ENCODE peak calls at places on chromosomes 16 and 17, in five cellular contexts. Q is CD4-positive, alpha-beta T cell; J is CD8-positive, alpha-beta T cell; Y is lower leg skin; B is LNCaP clone FGC. F is an unnamed sample.

GRCh38 chr17:19991252-19991885 is 13.7 kb upstream of the AKAP10 start:
- DNase-seq in Q (no peak), J (no peak), Y (peak; percentile 72), B (no peak), F (no peak)

GRCh38 chr17:45308016-45308365 is 8.8 kb downstream of the MAP3K14 start:
- DNase-seq in Q (no peak), J (no peak), Y (no peak), B (no peak), F (no peak)

GRCh38 chr16:47025641-47026040 is 52.2 kb upstream of the DNAJA2 start:
- DNase-seq in Q (no peak), J (no peak), Y (no peak), B (no peak), F (no peak)

GRCh38 chr16:8727084-8727590 is 52.7 kb downstream of the ABAT start:
- DNase-seq in Q (no peak), J (no peak), Y (no peak), B (no peak), F (no peak)

GRCh38 chr17:62681061-62681938 is 53.8 kb downstream of the MRC2 start:
- DNase-seq in Q (no peak), J (no peak), Y (no peak), B (no peak), F (no peak)

GRCh38 chr17:72463287-72464102 is 342.7 kb downstream of the SOX9 start:
- DNase-seq in Q (no peak), J (no peak), Y (peak; percentile 45), B (no peak), F (no peak)

GRCh38 chr17:8131844-8132441 is 8.0 kb upstream of the HES7 start:
- DNase-seq in Q (no peak), J (no peak), Y (no peak), B (no peak), F (no peak)

GRCh38 chr17:76473541-76473985 is 6.2 kb downstream of the AANAT start:
- DNase-seq in Q (no peak), J (no peak), Y (no peak), B (no peak), F (no peak)

GRCh38 chr17:71963341-71963740 is 157.5 kb upstream of the SOX9 start:
- DNase-seq in Q (no peak), J (no peak), Y (no peak), B (no peak), F (no peak)

GRCh38 chr17:30273373-30273772 is 18.4 kb downstream of the BLMH start:
- DNase-seq in Q (no peak), J (no peak), Y (no peak), B (no peak), F (no peak)

GRCh38 chr17:73437826-73438225 is 126.0 kb upstream of the CDC42EP4 start:
- DNase-seq in Q (no peak), J (no peak), Y (no peak), B (no peak), F (no peak)

GRCh38 chr17:79176792-79177601 is 102.4 kb downstream of the ENGASE start:
- DNase-seq in Q (no peak), J (no peak), Y (no peak), B (no peak), F (no peak)

GRCh38 chr17:76363107-76363801 is 9.5 kb upstream of the PRPSAP1 start:
- DNase-seq in Q (no peak), J (no peak), Y (no peak), B (no peak), F (no peak)

GRCh38 chr17:21127508-21128077 is 829 bp downstream of the DHRS7B start:
- DNase-seq in Q (no peak), J (no peak), Y (no peak), B (no peak), F (no peak)

GRCh38 chr17:66654341-66654740 is 180.6 kb upstream of the CACNG5 start:
- DNase-seq in Q (no peak), J (no peak), Y (no peak), B (no peak), F (no peak)

GRCh38 chr17:65559802-65560627 is 1.4 kb downstream of the AXIN2 start:
- DNase-seq in Q (no peak), J (peak; percentile 18), Y (peak; percentile 92), B (no peak), F (peak; percentile 35)

DNA sequence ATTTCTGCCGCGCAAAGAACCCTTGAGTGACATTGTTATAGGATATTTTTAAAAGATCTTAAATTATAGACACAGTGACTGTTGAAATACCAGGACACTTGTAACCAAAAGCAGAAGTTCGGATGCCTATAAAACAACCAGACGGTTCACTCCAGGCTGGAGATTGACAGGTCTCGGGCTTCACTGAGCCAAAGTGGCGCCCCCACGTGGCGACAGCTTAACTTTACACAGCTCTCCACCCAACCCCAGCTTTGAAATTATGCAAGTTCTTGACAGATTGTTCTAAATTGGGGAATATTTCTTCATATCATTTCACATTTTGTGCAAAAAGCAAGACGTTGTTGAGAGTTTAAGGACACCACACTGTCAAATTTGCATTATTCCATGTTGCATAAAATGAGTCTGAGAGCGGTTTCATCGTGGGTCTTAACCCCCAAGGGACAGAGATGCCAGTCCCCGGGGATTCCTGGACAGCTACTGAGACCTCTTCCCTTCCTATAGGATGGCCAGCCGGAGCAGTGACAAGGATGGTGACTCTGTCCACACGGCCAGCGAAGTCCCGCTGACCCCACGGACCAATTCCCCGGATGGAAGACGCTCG is 11.9 kb downstream of the SYT17 start:
- DNase-seq in Q (no peak), J (no peak), Y (peak; percentile 95), B (peak; percentile 45), F (peak; percentile 18)
- TF ChIP-seq CTCF in Q (no peak), J (no peak), Y (no peak), B (peak; percentile 70), F (peak; percentile 72)

DNA sequence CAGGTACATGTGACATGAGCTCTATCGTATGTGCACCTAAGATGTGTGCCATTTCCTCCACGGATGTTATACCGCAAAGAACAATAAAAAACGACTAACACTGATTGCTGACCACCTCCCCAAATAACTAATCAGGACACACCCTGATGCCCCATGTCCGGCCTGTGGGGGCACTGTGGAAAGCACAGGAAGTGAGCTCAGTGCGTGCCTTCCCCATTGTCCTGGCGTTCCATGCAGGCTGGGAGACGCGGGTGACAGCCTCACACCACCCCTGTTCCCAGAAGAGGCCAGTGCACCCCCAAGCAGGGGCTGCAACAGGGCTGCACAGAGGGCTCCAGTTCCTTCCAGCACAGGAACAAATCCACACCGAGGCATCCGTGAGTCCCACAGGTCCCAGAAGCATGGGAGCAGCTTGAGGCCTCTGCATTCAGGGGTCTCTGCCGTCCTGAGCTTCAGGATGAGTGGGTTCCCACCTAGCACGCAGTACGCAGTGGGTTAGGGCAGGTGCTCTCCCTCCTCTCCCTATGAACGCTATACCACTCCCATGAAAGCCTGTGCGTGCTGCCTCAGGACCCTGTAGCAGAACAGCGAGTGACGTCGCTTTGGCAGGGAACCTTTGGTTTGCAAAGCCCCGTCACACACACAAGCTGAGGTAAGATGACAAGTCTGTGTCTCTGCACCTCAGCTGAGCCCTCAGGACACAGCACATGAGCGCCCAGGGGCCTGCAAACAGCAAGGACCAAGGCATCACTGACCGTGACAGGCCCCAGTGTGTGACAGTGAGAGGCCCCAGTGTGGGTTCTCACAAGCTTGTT is 117.7 kb downstream of the ZNF778 start:
- DNase-seq in Q (no peak), J (no peak), Y (no peak), B (no peak), F (no peak)
- TF ChIP-seq CTCF in Q (no peak), J (no peak), Y (no peak), B (no peak), F (no peak)

DNA sequence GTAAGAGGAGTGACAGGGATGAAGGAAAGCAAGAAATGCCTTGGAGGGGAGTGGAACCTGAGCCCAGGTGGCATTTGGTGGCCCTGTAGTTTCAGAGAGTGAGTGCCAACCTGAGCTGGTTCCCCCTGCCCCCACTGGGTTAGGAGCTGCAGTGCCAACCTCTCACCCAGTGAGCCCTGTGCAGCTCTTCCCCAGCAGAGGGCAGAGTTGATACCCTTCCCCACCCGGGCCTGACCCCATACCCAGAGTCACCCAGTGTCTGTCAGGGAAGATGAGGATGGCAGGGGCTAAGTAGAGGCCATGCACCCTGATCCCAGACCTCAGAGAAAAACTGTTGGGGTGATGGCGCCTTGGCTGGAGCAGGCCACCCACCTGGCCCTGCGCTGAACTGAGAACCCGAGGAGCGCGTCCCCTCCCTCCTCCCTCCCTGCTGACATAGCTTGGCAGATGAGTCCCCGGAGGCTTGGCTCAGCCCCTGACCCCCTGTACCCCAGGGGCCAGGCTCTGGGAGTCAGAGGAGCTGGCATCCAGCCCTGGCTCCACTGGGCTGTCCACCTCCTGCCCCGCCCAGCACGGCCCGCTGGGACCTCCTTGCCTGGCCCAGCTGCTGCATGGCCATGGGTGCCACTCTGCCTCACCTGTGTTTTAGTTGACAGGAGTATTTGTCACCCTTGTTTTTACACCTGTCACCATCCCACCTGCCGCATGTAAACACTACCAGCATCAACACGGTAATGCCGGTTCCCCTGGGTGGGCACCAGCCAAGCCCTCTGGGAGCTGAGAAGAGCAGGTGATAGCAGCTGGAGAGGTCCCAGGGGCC is 113.9 kb downstream of the AMFR start:
- DNase-seq in Q (no peak), J (no peak), Y (no peak), B (no peak), F (no peak)
- TF ChIP-seq CTCF in Q (no peak), J (no peak), Y (no peak), B (peak; percentile 21), F (peak; percentile 23)

DNA sequence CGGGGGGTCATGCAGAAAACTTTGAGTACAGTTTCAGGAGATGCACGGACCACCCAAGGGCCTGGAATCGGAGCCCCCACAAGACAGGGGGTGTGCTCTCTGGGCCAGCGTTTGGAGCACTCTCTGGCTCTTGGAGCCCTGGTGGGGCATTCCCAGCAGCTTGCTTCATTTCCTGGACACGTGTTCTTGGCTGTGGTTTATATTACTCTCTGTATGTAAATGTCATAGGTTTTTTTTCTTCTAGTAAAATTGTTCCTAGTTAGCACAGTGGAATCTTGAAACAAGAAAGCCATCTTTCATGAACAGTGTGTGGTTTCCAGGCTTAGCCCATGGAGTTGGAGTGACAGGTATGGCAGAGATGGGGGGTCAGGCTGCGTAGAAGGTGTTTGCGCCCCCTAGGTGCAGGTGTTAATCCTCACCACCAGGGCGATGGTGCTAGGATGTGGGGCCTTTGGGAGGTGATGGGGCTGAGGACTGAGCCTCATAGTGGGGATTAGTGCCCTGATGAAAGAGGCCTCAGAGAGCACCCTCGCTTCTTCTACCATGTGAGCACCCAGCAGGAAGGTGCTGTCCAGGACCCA is 79.8 kb downstream of the JPH3 start:
- DNase-seq in Q (no peak), J (no peak), Y (no peak), B (no peak), F (no peak)
- TF ChIP-seq CTCF in Q (no peak), J (no peak), Y (no peak), B (peak; percentile 30), F (peak; percentile 38)

F was measured in progenitor cell of endocrine pancreas.